ENCODE peak calls at places on chromosome 21, in eight cellular contexts. E is fibroblast of lung; Z is right atrium auricular region; D is T-helper 17 cell; J is fibroblast of mammary gland; O is myocyte; T is CD4-positive, CD25-positive, alpha-beta regulatory T cell; I is ecto neural progenitor cell. Q is an unnamed sample.

GRCh38 chr21:14687277-14687642 is 141.1 kb upstream of the SAMSN1 start:
- DNase-seq in E (no peak), Z (no peak), D (no peak), J (peak), O (no peak), T (peak), I (no peak), Q (no peak)

GRCh38 chr21:35529141-35529863 is 480.2 kb upstream of the RUNX1 start:
- DNase-seq in E (peak), Z (no peak), D (no peak), J (no peak), O (no peak), T (peak), I (no peak), Q (no peak)

GRCh38 chr21:43025636-43026180 is 49.9 kb downstream of the CBS start:
- DNase-seq in E (peak), Z (no peak), D (no peak), J (no peak), O (no peak), T (no peak), I (no peak), Q (no peak)

GRCh38 chr21:26982767-26983166 is 15.9 kb upstream of the ADAMTS5 start:
- DNase-seq in E (peak), Z (no peak), D (no peak), J (peak), O (peak), T (no peak), I (no peak), Q (peak)

GRCh38 chr21:43858806-43859648 is 6.0 kb upstream of the AGPAT3 start:
- DNase-seq in E (no peak), Z (no peak), D (no peak), J (no peak), O (no peak), T (no peak), I (no peak), Q (no peak)

GRCh38 chr21:30480145-30480544 is at the start of gene KRTAP19-1:
- DNase-seq in E (no peak), Z (no peak), D (no peak), J (no peak), O (no peak), T (no peak), I (no peak), Q (no peak)

GRCh38 chr21:27149034-27149433 is 182.1 kb upstream of the ADAMTS5 start:
- DNase-seq in E (no peak), Z (no peak), D (no peak), J (no peak), O (peak), T (no peak), I (no peak), Q (no peak)

GRCh38 chr21:42635848-42636534 is 17.4 kb upstream of the PDE9A start:
- DNase-seq in E (no peak), Z (no peak), D (no peak), J (no peak), O (no peak), T (no peak), I (no peak), Q (no peak)

GRCh38 chr21:42990251-42990650 is 15.9 kb downstream of the PKNOX1 start:
- DNase-seq in E (no peak), Z (no peak), D (no peak), J (no peak), O (no peak), T (no peak), I (no peak), Q (no peak)